ENCODE peak calls at places on chromosomes 3 and 15, in nine cellular contexts. N is upper lobe of right lung, S is WERI-Rb-1, M is ovary, R is aorta, B is GM23248, H is mesenchymal stem cell, C is transverse colon, T is small intestine. E is an unnamed sample. For H3K9me3, the result is how much of the 10 kb centered on the place peaks cover.

GRCh38 chr15:60095711-60096110 is 91.6 kb downstream of the FOXB1 start:
- DNase-seq in N (no peak), S (no peak), M (no peak), R (no peak), B (peak), H (no peak), C (no peak), T (no peak), E (no peak)

GRCh38 chr3:59994720-59995304 is 945.0 kb upstream of the CFAP20DC start:
- DNase-seq in N (no peak), S (peak), M (no peak), R (no peak), B (no peak), H (no peak), C (no peak), T (no peak), E (no peak)

GRCh38 chr3:110881069-110881468 is 190.5 kb upstream of the NECTIN3 start:
- DNase-seq in N (peak), S (peak), M (no peak), R (peak), B (peak), H (no peak), C (peak), T (peak), E (peak)

GRCh38 chr3:131192701-131193100 is 166.0 kb downstream of the NEK11 start:
- DNase-seq in N (no peak), S (no peak), M (no peak), R (no peak), B (no peak), H (no peak), C (no peak), T (no peak), E (no peak)

GRCh38 chr3:78734048-78734637 is 1033.7 kb downstream of the ROBO1 start:
- DNase-seq in N (no peak), S (no peak), M (no peak), R (no peak), B (peak), H (peak), C (no peak), T (no peak), E (no peak)

GRCh38 chr3:183094711-183095110 is 4.6 kb downstream of the MCCC1 start:
- DNase-seq in N (no peak), S (no peak), M (no peak), R (no peak), B (no peak), H (no peak), C (no peak), T (no peak), E (no peak)

GRCh38 chr3:88219138-88219792 is 69.5 kb downstream of the C3orf38 start:
- DNase-seq in N (no peak), S (peak), M (no peak), R (no peak), B (peak), H (peak), C (peak), T (peak), E (peak)

GRCh38 chr15:45338417-45338816 is 39.9 kb downstream of the GATM start:
- DNase-seq in N (no peak), S (no peak), M (no peak), R (no peak), B (no peak), H (no peak), C (no peak), T (peak), E (no peak)

GRCh38 chr3:126994661-126995161 is 11.8 kb downstream of the PLXNA1 start:
- DNase-seq in N (no peak), S (no peak), M (no peak), R (no peak), B (no peak), H (no peak), C (no peak), T (no peak), E (peak)

GRCh38 chr15:101523560-101523940 is 34.0 kb upstream of the PCSK6 start:
- DNase-seq in N (no peak), S (no peak), M (no peak), R (no peak), B (no peak), H (no peak), C (peak), T (no peak), E (no peak)

GRCh38 chr3:66099541-66100065 is 60.9 kb upstream of the MAGI1 start:
- DNase-seq in N (no peak), S (no peak), M (no peak), R (no peak), B (no peak), H (no peak), C (no peak), T (no peak), E (no peak)

GRCh38 chr3:28286595-28286994 is 45.2 kb downstream of the CMC1 start:
- DNase-seq in N (no peak), S (no peak), M (no peak), R (no peak), B (peak), H (peak), C (no peak), T (peak), E (no peak)

GRCh38 chr3:71016141-71016845 is 567.2 kb downstream of the FOXP1 start:
- DNase-seq in N (no peak), S (no peak), M (no peak), R (no peak), B (peak), H (no peak), C (no peak), T (no peak), E (no peak)

GRCh38 chr3:25992606-25993005 is 202.7 kb downstream of the OXSM start:
- DNase-seq in N (no peak), S (no peak), M (no peak), R (no peak), B (no peak), H (no peak), C (no peak), T (no peak), E (no peak)

GRCh38 chr15:74589826-74590225 is 25.8 kb upstream of the CLK3 start:
- DNase-seq in N (no peak), S (no peak), M (no peak), R (no peak), B (no peak), H (no peak), C (no peak), T (no peak), E (peak)

GRCh38 chr3:196631655-196632032 is 7.8 kb upstream of the NRROS start:
- DNase-seq in N (no peak), S (no peak), M (no peak), R (no peak), B (peak), H (no peak), C (no peak), T (no peak), E (no peak)

GRCh38 chr3:68090571-68090970 is 436.2 kb upstream of the SUCLG2 start:
- DNase-seq in N (no peak), S (no peak), M (no peak), R (no peak), B (no peak), H (no peak), C (no peak), T (no peak), E (no peak)

GRCh38 chr3:9826815-9827574 is 16.8 kb downstream of the RPUSD3 start:
- DNase-seq in N (no peak), S (peak), M (no peak), R (no peak), B (peak), H (peak), C (peak), T (peak), E (no peak)

GRCh38 chr3:140942221-140943104 is 827 bp downstream of the SLC25A36 start:
- DNase-seq in N (peak), S (peak), M (peak), R (peak), B (peak), H (peak), C (peak), T (peak), E (peak)

GRCh38 chr3:13879946-13880810 is at the start of gene WNT7A:
- DNase-seq in N (peak), S (peak), M (no peak), R (no peak), B (peak), H (no peak), C (no peak), T (no peak), E (no peak)
- H3K4me3 ChIP-seq in N (peak), S (peak), M (no peak), R (no peak), B (peak), H (no peak), C (peak), T (no peak), E (peak)

DNA sequence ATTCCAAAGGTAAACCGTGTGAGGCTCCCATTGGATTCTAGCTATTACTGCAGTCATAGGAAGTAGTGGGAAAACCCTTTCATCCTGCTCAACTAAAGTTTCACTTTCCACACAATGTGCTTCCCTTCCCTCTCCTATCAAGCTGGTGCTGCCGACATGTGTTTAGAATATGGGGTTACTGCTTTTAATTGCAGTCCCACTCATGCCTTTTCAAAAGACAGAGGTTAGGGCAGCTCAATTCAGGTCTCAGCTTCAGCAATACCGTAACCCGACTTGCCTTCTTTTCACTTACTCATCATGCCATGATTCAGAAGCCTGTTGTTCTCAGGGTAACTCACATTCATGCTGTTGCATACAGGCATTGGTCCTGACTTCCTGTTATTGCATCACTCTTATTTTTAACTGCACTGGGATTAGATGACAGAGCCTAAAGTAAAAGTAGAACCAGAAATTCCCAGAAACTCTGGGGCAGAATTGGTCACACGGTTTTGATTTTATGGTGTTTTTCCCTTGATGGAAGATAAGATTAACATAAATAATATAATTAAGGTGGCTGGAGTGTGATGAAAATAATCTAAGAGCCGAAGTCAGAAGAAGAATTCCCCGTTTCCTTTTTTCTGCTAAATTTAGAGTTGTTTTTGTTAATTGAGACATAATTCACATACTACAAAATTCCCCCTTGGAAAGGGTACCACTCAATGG is 45.7 kb downstream of the C2CD4B start:
- DNase-seq in N (no peak), S (no peak), M (no peak), R (no peak), B (peak), H (peak), C (no peak), T (peak), E (no peak)
- H3K27ac ChIP-seq in N (peak), S (no peak), M (no peak), R (peak), B (peak), H (peak), C (peak), T (peak), E (peak)

DNA sequence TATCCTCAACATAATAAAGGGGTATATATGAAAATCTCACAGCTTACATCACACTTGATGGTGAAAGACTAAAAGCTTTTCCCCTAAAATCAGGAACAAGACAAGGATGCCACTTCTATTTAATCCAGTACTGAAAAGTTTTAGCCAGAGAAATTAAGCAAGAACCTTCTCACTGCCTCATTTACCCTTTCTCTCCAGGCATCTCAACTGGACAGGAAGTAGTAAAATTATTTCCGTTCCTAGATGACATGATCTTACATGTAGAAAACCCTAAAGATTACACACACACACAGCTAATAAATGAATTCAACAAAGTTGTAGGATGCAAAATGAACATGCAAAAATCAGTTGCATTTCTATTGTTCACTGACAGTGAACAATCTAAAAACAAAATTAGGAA is 11.1 kb downstream of the SCAP start:
- DNase-seq in N (no peak), S (no peak), M (no peak), R (no peak), B (no peak), H (no peak), C (no peak), T (no peak), E (no peak)
- H3K9me3 ChIP-seq in N (under half), S (under half), M (under half), R (under half), B (under half), H (under half), C (under half), T (under half), E (under half)

DNA sequence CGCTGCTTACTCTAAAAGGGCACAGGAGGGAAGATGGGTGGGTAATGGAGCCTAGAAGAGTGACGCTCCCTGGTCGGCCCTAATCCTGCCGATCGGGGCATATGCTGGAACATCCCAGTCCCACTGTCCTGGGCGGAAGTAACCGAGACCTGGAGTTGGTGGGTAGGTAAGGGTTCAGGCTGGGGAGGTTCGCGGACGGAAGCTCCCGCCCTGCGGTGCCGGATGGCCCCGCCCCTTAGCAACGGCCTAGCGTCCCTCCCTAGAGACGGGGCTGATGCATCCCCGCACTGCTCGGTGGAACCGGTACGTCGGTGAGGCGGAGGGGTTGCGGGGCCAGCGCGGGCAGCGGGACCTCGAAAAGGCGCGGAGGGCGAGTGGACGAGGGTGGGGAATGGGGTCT is 1.5 kb downstream of the DNAH1 start:
- DNase-seq in N (peak), S (no peak), M (peak), R (peak), B (peak), H (peak), C (peak), T (peak), E (peak)
- H3K4me3 ChIP-seq in N (peak), S (no peak), M (peak), R (no peak), B (peak), H (peak), C (peak), T (no peak), E (peak)

DNA sequence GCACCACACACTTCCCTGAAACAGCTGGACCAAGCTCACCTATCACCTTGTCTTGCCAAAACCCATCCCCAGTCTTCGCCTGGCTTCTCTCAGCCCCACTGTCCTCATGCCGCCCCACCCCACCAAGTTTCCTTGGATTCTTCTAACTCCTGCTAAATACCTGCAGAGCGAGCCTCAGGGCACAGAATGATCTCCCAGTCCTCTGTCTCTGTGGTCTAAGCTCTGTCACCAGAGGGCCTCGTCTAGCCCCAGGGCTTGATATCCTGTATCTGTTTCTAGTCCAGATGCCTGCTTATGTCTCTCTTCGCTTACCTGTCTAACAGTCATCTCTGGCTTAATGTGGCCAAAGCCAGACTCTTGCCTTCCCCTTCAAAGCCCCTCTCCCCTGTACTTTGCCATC is 9.7 kb downstream of the CCDC12 start:
- DNase-seq in N (no peak), S (no peak), M (no peak), R (no peak), B (no peak), H (no peak), C (no peak), T (no peak), E (no peak)
- H3K27ac ChIP-seq in N (peak), S (no peak), M (no peak), R (no peak), B (no peak), H (no peak), C (no peak), T (no peak), E (no peak)

DNA sequence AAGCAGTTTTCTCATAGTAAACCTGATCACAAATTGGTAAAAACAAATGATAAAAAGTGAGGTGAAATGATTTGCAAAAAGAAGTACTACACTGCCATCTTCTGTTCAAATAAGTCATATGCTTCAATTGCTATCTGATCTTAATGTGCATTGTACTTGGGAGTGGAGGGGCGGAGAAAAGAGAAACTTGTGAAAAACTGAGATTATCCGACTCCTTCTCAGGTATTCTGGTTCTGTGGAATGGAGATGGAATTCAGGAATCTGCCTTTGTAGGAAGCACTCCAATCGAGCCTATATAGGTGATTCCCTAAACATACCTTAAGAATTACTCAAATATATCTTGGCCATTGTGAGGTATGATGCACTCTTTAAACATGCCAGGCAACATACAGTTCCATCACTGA is 180.6 kb downstream of the CHL1 start:
- DNase-seq in N (no peak), S (no peak), M (no peak), R (no peak), B (peak), H (peak), C (no peak), T (peak), E (no peak)
- H3K9me3 ChIP-seq in N (under half), S (under half), M (under half), R (under half), B (under half), H (under half), C (under half), T (under half), E (under half)

E was measured in right cardiac atrium.